ENCODE peak calls at places on chromosome 5, in seven cellular contexts. One of them, this sample, is unnamed.

GRCh38 chr5:55868846-55869245 is 17.7 kb downstream of the IL31RA start:
- DNase-seq in occipital lobe: no peak
- DNase-seq in anterior cingulate cortex: no peak
- DNase-seq in activated gamma-delta T cell treated with anti-CD3 and anti-CD28 coated beads, Interleukin-2, amount 50 U/mL, for 16 hours: no peak
- DNase-seq in HS-27A: peak; percentile 64
- DNase-seq in posterior cingulate gyrus: no peak
- DNase-seq in kidney glomerular epithelial cell: peak; percentile 99
- DNase-seq in this sample: no peak

GRCh38 chr5:132498152-132498551 is 7.6 kb upstream of the IRF1 start:
- DNase-seq in occipital lobe: no peak
- DNase-seq in anterior cingulate cortex: no peak
- DNase-seq in activated gamma-delta T cell treated with anti-CD3 and anti-CD28 coated beads, Interleukin-2, amount 50 U/mL, for 16 hours: no peak
- DNase-seq in HS-27A: no peak
- DNase-seq in posterior cingulate gyrus: peak; percentile 66
- DNase-seq in kidney glomerular epithelial cell: peak; percentile 52
- DNase-seq in this sample: no peak

GRCh38 chr5:143543358-143544255 is 140.1 kb upstream of the NR3C1 start:
- DNase-seq in occipital lobe: no peak
- DNase-seq in anterior cingulate cortex: no peak
- DNase-seq in activated gamma-delta T cell treated with anti-CD3 and anti-CD28 coated beads, Interleukin-2, amount 50 U/mL, for 16 hours: no peak
- DNase-seq in HS-27A: no peak
- DNase-seq in posterior cingulate gyrus: no peak
- DNase-seq in kidney glomerular epithelial cell: peak; percentile 46
- DNase-seq in this sample: no peak

GRCh38 chr5:62259699-62260220 is 46.2 kb upstream of the KIF2A start:
- DNase-seq in occipital lobe: no peak
- DNase-seq in anterior cingulate cortex: no peak
- DNase-seq in activated gamma-delta T cell treated with anti-CD3 and anti-CD28 coated beads, Interleukin-2, amount 50 U/mL, for 16 hours: no peak
- DNase-seq in HS-27A: no peak
- DNase-seq in posterior cingulate gyrus: no peak
- DNase-seq in kidney glomerular epithelial cell: no peak
- DNase-seq in this sample: no peak

GRCh38 chr5:122413722-122414121 is 101.7 kb downstream of the SNCAIP start:
- DNase-seq in occipital lobe: no peak
- DNase-seq in anterior cingulate cortex: no peak
- DNase-seq in activated gamma-delta T cell treated with anti-CD3 and anti-CD28 coated beads, Interleukin-2, amount 50 U/mL, for 16 hours: no peak
- DNase-seq in HS-27A: no peak
- DNase-seq in posterior cingulate gyrus: no peak
- DNase-seq in kidney glomerular epithelial cell: no peak
- DNase-seq in this sample: no peak

GRCh38 chr5:90932052-90932699 is 373.6 kb downstream of the ADGRV1 start:
- DNase-seq in occipital lobe: no peak
- DNase-seq in anterior cingulate cortex: no peak
- DNase-seq in activated gamma-delta T cell treated with anti-CD3 and anti-CD28 coated beads, Interleukin-2, amount 50 U/mL, for 16 hours: no peak
- DNase-seq in HS-27A: no peak
- DNase-seq in posterior cingulate gyrus: no peak
- DNase-seq in kidney glomerular epithelial cell: peak; percentile 63
- DNase-seq in this sample: no peak

GRCh38 chr5:6083311-6083941 is 294.9 kb downstream of the MED10 start:
- DNase-seq in occipital lobe: no peak
- DNase-seq in anterior cingulate cortex: no peak
- DNase-seq in activated gamma-delta T cell treated with anti-CD3 and anti-CD28 coated beads, Interleukin-2, amount 50 U/mL, for 16 hours: no peak
- DNase-seq in HS-27A: no peak
- DNase-seq in posterior cingulate gyrus: no peak
- DNase-seq in kidney glomerular epithelial cell: no peak
- DNase-seq in this sample: no peak

GRCh38 chr5:116577064-116577788 is 2.6 kb upstream of the SEMA6A start:
- DNase-seq in occipital lobe: no peak
- DNase-seq in anterior cingulate cortex: no peak
- DNase-seq in activated gamma-delta T cell treated with anti-CD3 and anti-CD28 coated beads, Interleukin-2, amount 50 U/mL, for 16 hours: no peak
- DNase-seq in HS-27A: no peak
- DNase-seq in posterior cingulate gyrus: no peak
- DNase-seq in kidney glomerular epithelial cell: no peak
- DNase-seq in this sample: no peak

GRCh38 chr5:180140627-180141006 is 68.4 kb downstream of the RASGEF1C start:
- DNase-seq in occipital lobe: no peak
- DNase-seq in anterior cingulate cortex: no peak
- DNase-seq in activated gamma-delta T cell treated with anti-CD3 and anti-CD28 coated beads, Interleukin-2, amount 50 U/mL, for 16 hours: no peak
- DNase-seq in HS-27A: no peak
- DNase-seq in posterior cingulate gyrus: no peak
- DNase-seq in kidney glomerular epithelial cell: no peak
- DNase-seq in this sample: no peak

GRCh38 chr5:58258984-58259684 is 200.8 kb downstream of the PLK2 start:
- DNase-seq in occipital lobe: no peak
- DNase-seq in anterior cingulate cortex: no peak
- DNase-seq in activated gamma-delta T cell treated with anti-CD3 and anti-CD28 coated beads, Interleukin-2, amount 50 U/mL, for 16 hours: no peak
- DNase-seq in HS-27A: no peak
- DNase-seq in posterior cingulate gyrus: no peak
- DNase-seq in kidney glomerular epithelial cell: peak; percentile 39
- DNase-seq in this sample: no peak

GRCh38 chr5:80937591-80937990 is 22.6 kb upstream of the RASGRF2 start:
- DNase-seq in occipital lobe: no peak
- DNase-seq in anterior cingulate cortex: no peak
- DNase-seq in activated gamma-delta T cell treated with anti-CD3 and anti-CD28 coated beads, Interleukin-2, amount 50 U/mL, for 16 hours: no peak
- DNase-seq in HS-27A: no peak
- DNase-seq in posterior cingulate gyrus: no peak
- DNase-seq in kidney glomerular epithelial cell: no peak
- DNase-seq in this sample: no peak

GRCh38 chr5:139926797-139927503 is 116.1 kb downstream of the NRG2 start:
- DNase-seq in occipital lobe: no peak
- DNase-seq in anterior cingulate cortex: no peak
- DNase-seq in activated gamma-delta T cell treated with anti-CD3 and anti-CD28 coated beads, Interleukin-2, amount 50 U/mL, for 16 hours: no peak
- DNase-seq in HS-27A: no peak
- DNase-seq in posterior cingulate gyrus: no peak
- DNase-seq in kidney glomerular epithelial cell: no peak
- DNase-seq in this sample: no peak

GRCh38 chr5:35651002-35651756 is 33.5 kb downstream of the SPEF2 start:
- DNase-seq in occipital lobe: no peak
- DNase-seq in anterior cingulate cortex: peak; percentile 20
- DNase-seq in activated gamma-delta T cell treated with anti-CD3 and anti-CD28 coated beads, Interleukin-2, amount 50 U/mL, for 16 hours: peak; percentile 44
- DNase-seq in HS-27A: peak; percentile 49
- DNase-seq in posterior cingulate gyrus: peak; percentile 66
- DNase-seq in kidney glomerular epithelial cell: peak; percentile 30
- DNase-seq in this sample: no peak

GRCh38 chr5:38922199-38922598 is 76.4 kb downstream of the OSMR start:
- DNase-seq in occipital lobe: peak; percentile 9
- DNase-seq in anterior cingulate cortex: peak; percentile 27
- DNase-seq in activated gamma-delta T cell treated with anti-CD3 and anti-CD28 coated beads, Interleukin-2, amount 50 U/mL, for 16 hours: no peak
- DNase-seq in HS-27A: peak; percentile 36
- DNase-seq in posterior cingulate gyrus: no peak
- DNase-seq in kidney glomerular epithelial cell: peak; percentile 29
- DNase-seq in this sample: no peak

GRCh38 chr5:173602423-173602822 is 14.0 kb downstream of the BOD1 start:
- DNase-seq in occipital lobe: no peak
- DNase-seq in anterior cingulate cortex: no peak
- DNase-seq in activated gamma-delta T cell treated with anti-CD3 and anti-CD28 coated beads, Interleukin-2, amount 50 U/mL, for 16 hours: no peak
- DNase-seq in HS-27A: no peak
- DNase-seq in posterior cingulate gyrus: no peak
- DNase-seq in kidney glomerular epithelial cell: no peak
- DNase-seq in this sample: peak; percentile 64

GRCh38 chr5:68661237-68661636 is 432.6 kb upstream of the SLC30A5 start:
- DNase-seq in occipital lobe: no peak
- DNase-seq in anterior cingulate cortex: no peak
- DNase-seq in activated gamma-delta T cell treated with anti-CD3 and anti-CD28 coated beads, Interleukin-2, amount 50 U/mL, for 16 hours: no peak
- DNase-seq in HS-27A: no peak
- DNase-seq in posterior cingulate gyrus: no peak
- DNase-seq in kidney glomerular epithelial cell: peak; percentile 18
- DNase-seq in this sample: no peak

GRCh38 chr5:16763211-16763610 is 146.4 kb upstream of the RETREG1 start:
- DNase-seq in occipital lobe: no peak
- DNase-seq in anterior cingulate cortex: no peak
- DNase-seq in activated gamma-delta T cell treated with anti-CD3 and anti-CD28 coated beads, Interleukin-2, amount 50 U/mL, for 16 hours: no peak
- DNase-seq in HS-27A: no peak
- DNase-seq in posterior cingulate gyrus: no peak
- DNase-seq in kidney glomerular epithelial cell: no peak
- DNase-seq in this sample: no peak

GRCh38 chr5:128825826-128826225 is 139.5 kb upstream of the SLC27A6 start:
- DNase-seq in occipital lobe: no peak
- DNase-seq in anterior cingulate cortex: no peak
- DNase-seq in activated gamma-delta T cell treated with anti-CD3 and anti-CD28 coated beads, Interleukin-2, amount 50 U/mL, for 16 hours: no peak
- DNase-seq in HS-27A: no peak
- DNase-seq in posterior cingulate gyrus: no peak
- DNase-seq in kidney glomerular epithelial cell: no peak
- DNase-seq in this sample: no peak

GRCh38 chr5:16313761-16314160 is 134.2 kb upstream of the MARCHF11 start:
- DNase-seq in occipital lobe: no peak
- DNase-seq in anterior cingulate cortex: no peak
- DNase-seq in activated gamma-delta T cell treated with anti-CD3 and anti-CD28 coated beads, Interleukin-2, amount 50 U/mL, for 16 hours: no peak
- DNase-seq in HS-27A: no peak
- DNase-seq in posterior cingulate gyrus: no peak
- DNase-seq in kidney glomerular epithelial cell: no peak
- DNase-seq in this sample: no peak

GRCh38 chr5:1090538-1090937 is 21.3 kb downstream of the SLC12A7 start:
- DNase-seq in occipital lobe: no peak
- DNase-seq in anterior cingulate cortex: no peak
- DNase-seq in activated gamma-delta T cell treated with anti-CD3 and anti-CD28 coated beads, Interleukin-2, amount 50 U/mL, for 16 hours: no peak
- DNase-seq in HS-27A: no peak
- DNase-seq in posterior cingulate gyrus: no peak
- DNase-seq in kidney glomerular epithelial cell: no peak
- DNase-seq in this sample: no peak

GRCh38 chr5:150639751-150640150 is 709 bp upstream of the SYNPO start:
- DNase-seq in occipital lobe: no peak
- DNase-seq in anterior cingulate cortex: no peak
- DNase-seq in activated gamma-delta T cell treated with anti-CD3 and anti-CD28 coated beads, Interleukin-2, amount 50 U/mL, for 16 hours: no peak
- DNase-seq in HS-27A: no peak
- DNase-seq in posterior cingulate gyrus: peak; percentile 53
- DNase-seq in kidney glomerular epithelial cell: no peak
- DNase-seq in this sample: no peak

GRCh38 chr5:139149477-139150199 is 48.5 kb downstream of the SIL1 start:
- DNase-seq in occipital lobe: no peak
- DNase-seq in anterior cingulate cortex: no peak
- DNase-seq in activated gamma-delta T cell treated with anti-CD3 and anti-CD28 coated beads, Interleukin-2, amount 50 U/mL, for 16 hours: no peak
- DNase-seq in HS-27A: no peak
- DNase-seq in posterior cingulate gyrus: no peak
- DNase-seq in kidney glomerular epithelial cell: no peak
- DNase-seq in this sample: no peak

GRCh38 chr5:115052948-115053347 is 116.8 kb downstream of the TRIM36 start:
- DNase-seq in occipital lobe: no peak
- DNase-seq in anterior cingulate cortex: no peak
- DNase-seq in activated gamma-delta T cell treated with anti-CD3 and anti-CD28 coated beads, Interleukin-2, amount 50 U/mL, for 16 hours: no peak
- DNase-seq in HS-27A: no peak
- DNase-seq in posterior cingulate gyrus: no peak
- DNase-seq in kidney glomerular epithelial cell: no peak
- DNase-seq in this sample: no peak

GRCh38 chr5:125587631-125588030 is 835.6 kb upstream of the GRAMD2B start:
- DNase-seq in occipital lobe: no peak
- DNase-seq in anterior cingulate cortex: no peak
- DNase-seq in activated gamma-delta T cell treated with anti-CD3 and anti-CD28 coated beads, Interleukin-2, amount 50 U/mL, for 16 hours: no peak
- DNase-seq in HS-27A: no peak
- DNase-seq in posterior cingulate gyrus: no peak
- DNase-seq in kidney glomerular epithelial cell: no peak
- DNase-seq in this sample: no peak

GRCh38 chr5:95704150-95704549 is 21.4 kb upstream of the SPATA9 start:
- DNase-seq in occipital lobe: no peak
- DNase-seq in anterior cingulate cortex: no peak
- DNase-seq in activated gamma-delta T cell treated with anti-CD3 and anti-CD28 coated beads, Interleukin-2, amount 50 U/mL, for 16 hours: no peak
- DNase-seq in HS-27A: no peak
- DNase-seq in posterior cingulate gyrus: no peak
- DNase-seq in kidney glomerular epithelial cell: no peak
- DNase-seq in this sample: no peak

GRCh38 chr5:79074641-79075040 is 5.1 kb downstream of the BHMT2 start:
- DNase-seq in occipital lobe: no peak
- DNase-seq in anterior cingulate cortex: no peak
- DNase-seq in activated gamma-delta T cell treated with anti-CD3 and anti-CD28 coated beads, Interleukin-2, amount 50 U/mL, for 16 hours: no peak
- DNase-seq in HS-27A: no peak
- DNase-seq in posterior cingulate gyrus: no peak
- DNase-seq in kidney glomerular epithelial cell: no peak
- DNase-seq in this sample: no peak

GRCh38 chr5:92942762-92943161 is 638.3 kb downstream of the NR2F1-AS1 start:
- DNase-seq in occipital lobe: no peak
- DNase-seq in anterior cingulate cortex: no peak
- DNase-seq in activated gamma-delta T cell treated with anti-CD3 and anti-CD28 coated beads, Interleukin-2, amount 50 U/mL, for 16 hours: no peak
- DNase-seq in HS-27A: no peak
- DNase-seq in posterior cingulate gyrus: no peak
- DNase-seq in kidney glomerular epithelial cell: no peak
- DNase-seq in this sample: no peak

GRCh38 chr5:93305984-93306383 is 275.0 kb downstream of the NR2F1-AS1 start:
- DNase-seq in occipital lobe: peak; percentile 4
- DNase-seq in anterior cingulate cortex: no peak
- DNase-seq in activated gamma-delta T cell treated with anti-CD3 and anti-CD28 coated beads, Interleukin-2, amount 50 U/mL, for 16 hours: no peak
- DNase-seq in HS-27A: no peak
- DNase-seq in posterior cingulate gyrus: peak; percentile 79
- DNase-seq in kidney glomerular epithelial cell: no peak
- DNase-seq in this sample: no peak